ENCODE peak calls at places on chromosome 18, in nine cellular contexts. H is breast epithelium; U is HFF-Myc; P is IMR-90; X is CD8-positive, alpha-beta T cell; T is brain microvascular endothelial cell; C is RWPE2; K is astrocyte of the spinal cord; I is AG10803. O is an unnamed sample.

GRCh38 chr18:58769321-58769720 is 95.4 kb upstream of the ZNF532 start:
- DNase-seq in U (no peak), P (no peak), C (no peak), I (no peak), H (no peak), T (no peak), K (no peak), X (no peak), O (no peak)

GRCh38 chr18:8951491-8951890 is 151.0 kb upstream of the NDUFV2 start:
- DNase-seq in K (no peak), H (no peak), T (no peak), I (no peak), P (no peak), U (no peak), X (no peak), C (no peak), O (no peak)

GRCh38 chr18:36392163-36392887 is 94.8 kb downstream of the FHOD3 start:
- DNase-seq in H (no peak), C (no peak), X (no peak), P (peak), K (no peak), T (peak), I (no peak), U (no peak), O (no peak)

GRCh38 chr18:7382631-7383335 is 151.9 kb downstream of the LRRC30 start:
- DNase-seq in K (no peak), U (no peak), T (no peak), C (no peak), X (no peak), I (no peak), H (no peak), P (no peak), O (no peak)

GRCh38 chr18:62249478-62250097 is 62.5 kb downstream of the RELCH start:
- DNase-seq in X (peak), H (peak), I (peak), U (peak), P (peak), K (peak), C (peak), T (peak), O (peak)

GRCh38 chr18:39839782-39840181 is 2115.3 kb upstream of the PIK3C3 start:
- DNase-seq in H (no peak), U (no peak), T (peak), C (no peak), X (no peak), K (peak), P (peak), I (no peak), O (no peak)

GRCh38 chr18:38884050-38884449 is 1318.5 kb upstream of the CELF4 start:
- DNase-seq in K (no peak), U (no peak), H (no peak), X (no peak), C (no peak), T (no peak), I (no peak), P (no peak), O (no peak)

GRCh38 chr18:26549486-26550435 is 1.4 kb upstream of the KCTD1 start:
- DNase-seq in U (peak), H (peak), X (no peak), C (peak), I (peak), T (no peak), P (peak), K (peak), O (peak)

GRCh38 chr18:3012306-3012919 is 531 bp downstream of the LPIN2 start:
- DNase-seq in P (peak), C (no peak), H (no peak), K (peak), U (no peak), X (peak), I (no peak), T (no peak), O (peak)

GRCh38 chr18:62566199-62566598 is 43.4 kb downstream of the ZCCHC2 start:
- DNase-seq in X (no peak), T (no peak), U (no peak), C (no peak), P (peak), K (peak), I (peak), H (no peak), O (peak)

GRCh38 chr18:69785466-69785865 is 162.2 kb downstream of the CD226 start:
- DNase-seq in C (no peak), I (peak), U (no peak), X (no peak), H (no peak), K (peak), T (peak), P (peak), O (no peak)

GRCh38 chr18:35073186-35074105 is 32.2 kb downstream of the MAPRE2 start:
- DNase-seq in T (no peak), P (peak), C (no peak), U (no peak), I (peak), X (no peak), H (no peak), K (peak), O (peak)

GRCh38 chr18:24500766-24501165 is 40.3 kb downstream of the HRH4 start:
- DNase-seq in P (peak), I (peak), T (no peak), H (no peak), X (no peak), U (no peak), C (no peak), K (no peak), O (no peak)

GRCh38 chr18:58541789-58542425 is 87.0 kb downstream of the ALPK2 start:
- DNase-seq in K (peak), P (peak), I (peak), X (no peak), H (peak), C (no peak), T (peak), U (peak), O (peak)

GRCh38 chr18:44912740-44913478 is 232.2 kb downstream of the SETBP1 start:
- DNase-seq in I (no peak), H (no peak), T (no peak), X (no peak), K (no peak), C (no peak), U (no peak), P (no peak), O (no peak)

GRCh38 chr18:14124689-14125088 is 7.5 kb downstream of the ZNF519 start:
- DNase-seq in X (no peak), K (no peak), C (no peak), U (no peak), T (no peak), P (no peak), I (no peak), H (no peak), O (no peak)

GRCh38 chr18:72652990-72653593 is 109.0 kb upstream of the CBLN2 start:
- DNase-seq in X (no peak), H (no peak), U (no peak), T (peak), C (no peak), K (peak), P (no peak), I (peak), O (no peak)

GRCh38 chr18:11909081-11909410 is 929 bp upstream of the MPPE1 start:
- DNase-seq in X (no peak), K (peak), U (no peak), P (peak), T (no peak), C (no peak), I (no peak), H (no peak), O (no peak)

GRCh38 chr18:61703508-61703907 is 189.3 kb downstream of the RNF152 start:
- DNase-seq in T (no peak), K (peak), H (no peak), P (peak), X (no peak), U (no peak), C (no peak), I (peak), O (peak)

GRCh38 chr18:23814977-23815614 is 125.8 kb downstream of the LAMA3 start:
- DNase-seq in I (no peak), H (no peak), T (no peak), K (no peak), U (no peak), C (no peak), P (no peak), X (no peak), O (no peak)

GRCh38 chr18:3054785-3055184 is 41.8 kb upstream of the LPIN2 start:
- DNase-seq in H (no peak), T (no peak), K (no peak), C (no peak), X (no peak), U (no peak), I (no peak), P (no peak), O (no peak)

GRCh38 chr18:49859006-49859359 is 45.6 kb upstream of the ACAA2 start:
- DNase-seq in T (no peak), X (no peak), I (no peak), P (no peak), U (no peak), H (no peak), C (no peak), K (no peak), O (no peak)

GRCh38 chr18:6752200-6752873 is 22.8 kb downstream of the ARHGAP28 start:
- DNase-seq in U (no peak), T (peak), C (no peak), K (peak), X (no peak), I (peak), H (no peak), P (peak), O (peak)

GRCh38 chr18:35410561-35410960 is 33.4 kb upstream of the ZNF396 start:
- DNase-seq in P (no peak), H (no peak), K (no peak), I (no peak), U (no peak), X (no peak), C (no peak), T (no peak), O (no peak)

GRCh38 chr18:5475252-5475651 is 68.5 kb downstream of the EPB41L3 start:
- DNase-seq in C (no peak), H (no peak), P (no peak), T (no peak), K (no peak), X (no peak), I (no peak), U (no peak), O (no peak)

GRCh38 chr18:11497585-11497984 is 111.8 kb upstream of the SLC35G4 start:
- DNase-seq in I (peak), H (no peak), P (peak), U (no peak), C (no peak), X (no peak), T (peak), K (no peak), O (peak)

GRCh38 chr18:25830787-25831186 is 259.6 kb downstream of the SS18 start:
- DNase-seq in I (peak), H (no peak), P (peak), U (no peak), X (no peak), C (no peak), T (peak), K (peak), O (peak)

GRCh38 chr18:37276111-37276510 is 289.5 kb downstream of the CELF4 start:
- DNase-seq in C (no peak), T (no peak), U (no peak), H (no peak), I (no peak), X (no peak), K (no peak), P (no peak), O (no peak)

GRCh38 chr18:12031836-12032235 is 50.5 kb downstream of the IMPA2 start:
- DNase-seq in T (peak), P (peak), C (no peak), I (peak), H (peak), K (peak), X (no peak), U (peak), O (peak)

GRCh38 chr18:72544092-72544886 is at the start of gene CBLN2:
- DNase-seq in P (peak), T (peak), I (peak), H (no peak), K (peak), U (no peak), C (peak), X (no peak), O (peak)

GRCh38 chr18:6614952-6615351 is 114.6 kb upstream of the ARHGAP28 start:
- DNase-seq in X (no peak), C (no peak), U (no peak), P (no peak), I (no peak), T (no peak), K (no peak), H (no peak), O (no peak)

GRCh38 chr18:39871976-39872375 is 2083.1 kb upstream of the PIK3C3 start:
- DNase-seq in H (no peak), K (no peak), P (no peak), I (no peak), C (no peak), U (no peak), X (no peak), T (no peak), O (no peak)

GRCh38 chr18:68778280-68778875 is 19.5 kb upstream of the CCDC102B start:
- DNase-seq in X (no peak), H (no peak), P (peak), C (no peak), T (no peak), U (no peak), I (no peak), K (no peak), O (peak)

GRCh38 chr18:4101009-4101408 is 354.1 kb downstream of the DLGAP1 start:
- DNase-seq in U (no peak), H (no peak), X (no peak), C (no peak), I (no peak), T (no peak), K (no peak), P (no peak), O (no peak)

GRCh38 chr18:4093676-4094075 is 361.4 kb downstream of the DLGAP1 start:
- DNase-seq in X (no peak), P (no peak), T (no peak), H (no peak), K (no peak), U (no peak), C (no peak), I (no peak), O (no peak)

GRCh38 chr18:4096501-4096900 is 358.6 kb downstream of the DLGAP1 start:
- DNase-seq in U (no peak), T (no peak), K (peak), H (no peak), X (no peak), P (peak), C (no peak), I (peak), O (no peak)
- H3K4me3 ChIP-seq in U (no peak), T (no peak), K (no peak), H (no peak), X (no peak), P (no peak), C (no peak), I (no peak), O (no peak)

GRCh38 chr18:80200932-80201672 is 46.2 kb downstream of the PARD6G start:
- DNase-seq in T (no peak), C (no peak), P (no peak), I (no peak), U (no peak), H (no peak), X (no peak), K (peak), O (no peak)

GRCh38 chr18:80203243-80203642 is 44.1 kb downstream of the PARD6G start:
- DNase-seq in C (no peak), X (no peak), K (no peak), U (no peak), T (no peak), P (no peak), H (no peak), I (no peak), O (no peak)

GRCh38 chr18:80201739-80202138 is 45.6 kb downstream of the PARD6G start:
- DNase-seq in T (no peak), I (no peak), X (no peak), K (no peak), U (no peak), H (no peak), P (no peak), C (no peak), O (no peak)

GRCh38 chr18:80202264-80202998 is 44.9 kb downstream of the PARD6G start:
- DNase-seq in K (no peak), H (no peak), U (no peak), P (no peak), I (no peak), T (no peak), C (no peak), X (no peak), O (no peak)

GRCh38 chr18:80204142-80204541 is 43.2 kb downstream of the PARD6G start:
- DNase-seq in C (no peak), P (no peak), I (no peak), K (no peak), X (no peak), U (no peak), T (no peak), H (no peak), O (no peak)
- TF ChIP-seq CTCF in C (no peak), P (no peak), I (no peak), K (no peak), X (no peak), U (no peak), T (no peak), H (no peak), O (no peak)

DNA sequence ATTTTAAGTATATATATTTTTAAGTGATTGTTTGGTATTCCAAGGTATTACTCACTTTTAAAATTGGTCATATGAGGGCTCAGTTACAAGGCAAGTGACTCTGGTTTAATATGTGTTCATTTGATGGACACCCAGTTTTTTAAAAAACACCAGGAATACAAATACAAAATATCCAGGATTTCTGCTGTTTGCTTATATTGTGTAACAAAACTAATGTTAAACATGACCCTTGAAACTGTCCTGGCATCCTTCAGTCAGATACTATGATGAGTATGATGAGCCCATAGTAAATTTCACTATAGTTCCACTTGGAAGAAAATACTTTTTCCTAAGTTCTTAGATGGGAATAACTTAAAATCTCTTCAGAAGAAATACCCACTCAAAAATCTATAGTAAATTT is 11.4 kb upstream of the ONECUT2 start:
- DNase-seq in X (no peak), I (no peak), C (no peak), U (no peak), K (no peak), H (no peak), P (no peak), T (no peak), O (no peak)
- H3K4me3 ChIP-seq in X (no peak), I (no peak), C (no peak), U (no peak), K (no peak), H (no peak), P (no peak), T (no peak), O (no peak)

GRCh38 chr18:10006261-10006903 is 92.6 kb downstream of the VAPA start:
- DNase-seq in T (no peak), U (no peak), K (peak), P (peak), C (no peak), X (no peak), H (no peak), I (peak), O (peak)
- TF ChIP-seq CTCF in T (peak), U (peak), K (peak), P (peak), C (peak), X (no peak), H (no peak), I (peak), O (peak)

DNA sequence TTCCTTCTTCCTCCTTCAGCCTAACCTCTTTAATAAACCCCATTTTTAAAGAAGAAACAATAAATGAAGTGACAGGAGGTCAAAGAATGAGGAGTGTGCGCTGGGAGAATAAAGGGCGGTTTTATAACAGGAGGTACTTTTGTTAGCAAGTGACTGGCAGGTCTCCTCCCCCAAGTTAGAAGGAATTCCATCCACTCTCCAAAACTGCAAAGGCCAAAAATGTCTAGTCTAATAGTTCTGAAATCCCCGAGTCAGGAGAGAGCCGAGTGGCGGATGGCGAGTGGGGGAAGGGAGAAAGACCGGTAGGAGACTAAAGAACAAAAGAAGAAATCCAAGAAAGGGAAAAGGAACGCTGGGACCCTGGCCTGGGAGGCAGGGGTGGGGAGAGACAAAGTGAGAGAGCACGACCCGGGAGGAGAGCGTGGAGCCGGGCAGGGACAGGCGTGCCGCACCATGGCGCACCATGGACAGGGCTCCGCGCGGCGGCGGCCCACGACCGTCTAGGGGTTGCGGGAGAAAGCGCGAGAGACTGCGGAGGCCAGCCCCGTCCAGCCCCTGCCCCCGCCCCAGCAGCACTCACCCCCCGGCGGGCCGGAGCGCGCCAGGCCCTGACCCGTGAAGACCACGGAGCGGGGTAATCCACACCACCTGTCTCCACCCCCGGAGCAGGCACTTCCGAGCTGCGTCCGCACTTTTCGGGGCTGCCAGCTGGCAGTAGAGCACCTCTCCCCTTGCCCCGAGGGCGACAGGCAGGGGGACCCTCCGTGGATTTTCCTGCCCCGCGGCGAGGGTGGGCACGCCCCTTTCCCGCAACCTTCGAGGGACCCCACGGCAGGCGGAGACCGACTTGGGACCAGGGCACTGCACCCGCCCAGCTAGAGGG is 1.6 kb downstream of the CDH2 start:
- DNase-seq in T (no peak), U (no peak), I (peak), P (peak), C (no peak), X (no peak), H (no peak), K (peak), O (peak)
- H3K4me3 ChIP-seq in T (peak), U (peak), I (peak), P (peak), C (peak), X (no peak), H (peak), K (peak), O (peak)

DNA sequence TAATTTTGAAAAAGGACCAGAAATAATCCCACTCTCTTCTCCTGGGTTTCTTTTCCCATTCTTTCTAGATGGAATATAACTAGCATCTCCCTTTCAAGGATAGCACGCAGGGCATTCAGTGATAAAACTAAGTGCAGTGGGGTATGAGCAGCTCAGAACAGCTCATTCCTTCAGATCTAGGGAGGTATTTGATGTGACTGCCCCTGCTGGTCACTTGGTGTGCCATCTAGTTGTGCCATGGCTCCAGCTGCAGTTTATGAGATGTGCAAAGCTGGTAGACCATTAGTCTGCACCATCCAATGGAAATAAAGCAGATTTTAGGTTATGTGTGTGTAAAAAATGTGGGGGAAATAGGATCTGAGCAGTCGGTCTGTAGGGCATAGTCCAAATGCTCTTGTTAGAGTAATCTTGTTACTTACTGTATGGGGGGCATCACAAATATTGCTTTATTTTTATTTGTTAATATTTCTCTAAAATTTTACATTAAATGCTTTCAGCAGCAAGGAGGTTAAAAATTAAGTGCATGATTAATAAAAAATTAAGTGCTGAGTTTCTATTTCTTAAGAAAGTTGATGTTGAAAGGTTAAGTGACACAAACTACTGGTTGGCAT is 38.9 kb downstream of the CTAGE1 start:
- DNase-seq in X (peak), H (no peak), I (peak), K (peak), T (peak), C (no peak), P (peak), U (peak), O (peak)
- TF ChIP-seq CTCF in X (no peak), H (no peak), I (peak), K (peak), T (peak), C (peak), P (peak), U (peak), O (peak)

DNA sequence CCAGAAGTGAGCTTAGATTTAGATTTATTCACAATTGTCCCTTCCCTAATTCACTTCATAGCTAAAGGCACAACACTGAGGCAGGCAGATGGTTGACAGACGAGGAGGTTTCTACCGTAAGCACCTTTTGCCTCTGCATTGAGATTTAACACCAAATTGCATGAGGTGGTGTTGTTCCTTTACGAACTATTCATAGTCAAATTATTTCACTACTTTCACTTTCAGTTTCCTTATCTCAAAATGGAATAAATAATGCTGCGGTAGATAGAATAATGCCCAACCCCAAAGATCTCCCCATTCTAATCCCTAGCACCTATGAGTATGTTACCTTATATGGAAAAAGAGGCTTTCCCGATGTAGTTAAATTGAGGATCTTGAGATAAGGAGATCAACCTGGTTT is 58.9 kb upstream of the LINC00305 start:
- DNase-seq in I (no peak), H (no peak), C (no peak), P (no peak), X (no peak), U (no peak), K (no peak), T (no peak), O (no peak)
- H3K4me3 ChIP-seq in I (peak), H (peak), C (no peak), P (no peak), X (peak), U (no peak), K (no peak), T (no peak), O (no peak)

O was measured in fibroblast of villous mesenchyme.